ENCODE peak calls at places on chromosomes 11 and 22, in ten cellular contexts. One of them, this sample, is unnamed.

GRCh38 chr22:49372530-49373288 is 455.0 kb downstream of the BRD1 start:
- DNase-seq in PC-9: peak; percentile 5
- DNase-seq in kidney: peak; percentile 48
- DNase-seq in fibroblast of the aortic adventitia: no peak
- DNase-seq in suprapubic skin: peak; percentile 58
- DNase-seq in left ventricle myocardium inferior: no peak
- DNase-seq in H7: peak; percentile 76
- DNase-seq in small intestine: no peak
- DNase-seq in endodermal cell: peak; percentile 91
- DNase-seq in GM12865: no peak
- DNase-seq in this sample: peak; percentile 56

GRCh38 chr11:2518983-2519340 is 74.2 kb downstream of the KCNQ1 start:
- DNase-seq in fibroblast of the aortic adventitia: no peak
- DNase-seq in H7: peak; percentile 52
- DNase-seq in suprapubic skin: peak; percentile 76
- DNase-seq in GM12865: no peak
- DNase-seq in PC-9: no peak
- DNase-seq in small intestine: no peak
- DNase-seq in endodermal cell: peak; percentile 29
- DNase-seq in kidney: peak; percentile 59
- DNase-seq in left ventricle myocardium inferior: peak; percentile 10
- DNase-seq in this sample: no peak

GRCh38 chr11:112881461-112881860 is 79.8 kb upstream of the NCAM1 start:
- DNase-seq in kidney: peak; percentile 88
- DNase-seq in GM12865: no peak
- DNase-seq in endodermal cell: peak; percentile 95
- DNase-seq in H7: peak; percentile 96
- DNase-seq in left ventricle myocardium inferior: peak; percentile 75
- DNase-seq in small intestine: peak; percentile 46
- DNase-seq in PC-9: peak; percentile 1
- DNase-seq in suprapubic skin: no peak
- DNase-seq in fibroblast of the aortic adventitia: peak; percentile 54
- DNase-seq in this sample: peak; percentile 75

GRCh38 chr11:27861706-27862430 is 161.6 kb upstream of the BDNF start:
- DNase-seq in endodermal cell: no peak
- DNase-seq in left ventricle myocardium inferior: no peak
- DNase-seq in kidney: no peak
- DNase-seq in small intestine: no peak
- DNase-seq in PC-9: no peak
- DNase-seq in GM12865: no peak
- DNase-seq in H7: no peak
- DNase-seq in suprapubic skin: no peak
- DNase-seq in fibroblast of the aortic adventitia: peak; percentile 92
- DNase-seq in this sample: no peak

GRCh38 chr11:116773203-116774112 is 671 bp upstream of the BUD13 start:
- DNase-seq in small intestine: peak; percentile 38
- DNase-seq in left ventricle myocardium inferior: no peak
- DNase-seq in suprapubic skin: no peak
- DNase-seq in H7: no peak
- DNase-seq in PC-9: no peak
- DNase-seq in fibroblast of the aortic adventitia: peak; percentile 45
- DNase-seq in kidney: no peak
- DNase-seq in endodermal cell: no peak
- DNase-seq in GM12865: peak; percentile 45
- DNase-seq in this sample: no peak

GRCh38 chr22:17476838-17477237 is 86.5 kb upstream of the SLC25A18 start:
- DNase-seq in small intestine: no peak
- DNase-seq in left ventricle myocardium inferior: no peak
- DNase-seq in H7: no peak
- DNase-seq in kidney: no peak
- DNase-seq in endodermal cell: peak; percentile 32
- DNase-seq in suprapubic skin: no peak
- DNase-seq in PC-9: no peak
- DNase-seq in fibroblast of the aortic adventitia: peak; percentile 5
- DNase-seq in GM12865: no peak
- DNase-seq in this sample: no peak

GRCh38 chr22:38638734-38639133 is 17.5 kb downstream of the FAM227A start:
- DNase-seq in PC-9: no peak
- DNase-seq in small intestine: no peak
- DNase-seq in GM12865: no peak
- DNase-seq in endodermal cell: no peak
- DNase-seq in suprapubic skin: no peak
- DNase-seq in fibroblast of the aortic adventitia: no peak
- DNase-seq in kidney: no peak
- DNase-seq in left ventricle myocardium inferior: no peak
- DNase-seq in H7: no peak
- DNase-seq in this sample: no peak

GRCh38 chr22:35921777-35922176 is 106.8 kb downstream of the RBFOX2 start:
- DNase-seq in endodermal cell: peak; percentile 88
- DNase-seq in suprapubic skin: no peak
- DNase-seq in left ventricle myocardium inferior: no peak
- DNase-seq in H7: peak; percentile 19
- DNase-seq in fibroblast of the aortic adventitia: peak; percentile 90
- DNase-seq in small intestine: peak; percentile 89
- DNase-seq in kidney: no peak
- DNase-seq in GM12865: peak; percentile 74
- DNase-seq in PC-9: peak; percentile 77
- DNase-seq in this sample: peak; percentile 88

GRCh38 chr11:12715941-12716340 is 41.7 kb downstream of the TEAD1 start:
- DNase-seq in suprapubic skin: no peak
- DNase-seq in endodermal cell: peak; percentile 50
- DNase-seq in kidney: peak; percentile 76
- DNase-seq in left ventricle myocardium inferior: no peak
- DNase-seq in fibroblast of the aortic adventitia: no peak
- DNase-seq in GM12865: no peak
- DNase-seq in PC-9: no peak
- DNase-seq in H7: no peak
- DNase-seq in small intestine: no peak
- DNase-seq in this sample: no peak

GRCh38 chr11:106288057-106288456 is 210.6 kb downstream of the AASDHPPT start:
- DNase-seq in H7: no peak
- DNase-seq in left ventricle myocardium inferior: no peak
- DNase-seq in GM12865: no peak
- DNase-seq in endodermal cell: no peak
- DNase-seq in PC-9: no peak
- DNase-seq in suprapubic skin: no peak
- DNase-seq in kidney: no peak
- DNase-seq in fibroblast of the aortic adventitia: no peak
- DNase-seq in small intestine: no peak
- DNase-seq in this sample: no peak

GRCh38 chr22:35498446-35498845 is 42.2 kb upstream of the RASD2 start:
- DNase-seq in PC-9: no peak
- DNase-seq in suprapubic skin: no peak
- DNase-seq in left ventricle myocardium inferior: no peak
- DNase-seq in H7: no peak
- DNase-seq in GM12865: no peak
- DNase-seq in endodermal cell: no peak
- DNase-seq in fibroblast of the aortic adventitia: no peak
- DNase-seq in small intestine: no peak
- DNase-seq in kidney: no peak
- DNase-seq in this sample: no peak

GRCh38 chr11:133265536-133265935 is 266.8 kb downstream of the OPCML start:
- DNase-seq in fibroblast of the aortic adventitia: no peak
- DNase-seq in left ventricle myocardium inferior: no peak
- DNase-seq in small intestine: no peak
- DNase-seq in suprapubic skin: no peak
- DNase-seq in H7: no peak
- DNase-seq in PC-9: no peak
- DNase-seq in GM12865: no peak
- DNase-seq in kidney: no peak
- DNase-seq in endodermal cell: no peak
- DNase-seq in this sample: no peak

GRCh38 chr11:2904153-2905052 is 18.8 kb upstream of the CDKN1C start:
- DNase-seq in H7: no peak
- DNase-seq in fibroblast of the aortic adventitia: peak; percentile 28
- DNase-seq in kidney: no peak
- DNase-seq in small intestine: peak; percentile 94
- DNase-seq in left ventricle myocardium inferior: no peak
- DNase-seq in suprapubic skin: no peak
- DNase-seq in GM12865: no peak
- DNase-seq in PC-9: peak; percentile 57
- DNase-seq in endodermal cell: no peak
- DNase-seq in this sample: no peak

GRCh38 chr11:117837070-117837776 is 12.7 kb upstream of the FXYD2 start:
- DNase-seq in PC-9: no peak
- DNase-seq in endodermal cell: peak; percentile 47
- DNase-seq in suprapubic skin: peak; percentile 67
- DNase-seq in fibroblast of the aortic adventitia: no peak
- DNase-seq in GM12865: no peak
- DNase-seq in small intestine: no peak
- DNase-seq in H7: no peak
- DNase-seq in kidney: peak; percentile 82
- DNase-seq in left ventricle myocardium inferior: no peak
- DNase-seq in this sample: no peak
- H3K4me3 ChIP-seq in PC-9: no peak overlapping the region
- H3K4me3 ChIP-seq in endodermal cell: no peak overlapping the region
- H3K4me3 ChIP-seq in suprapubic skin: no peak overlapping the region
- H3K4me3 ChIP-seq in fibroblast of the aortic adventitia: no peak overlapping the region
- H3K4me3 ChIP-seq in GM12865: no peak overlapping the region
- H3K4me3 ChIP-seq in small intestine: no peak overlapping the region
- H3K4me3 ChIP-seq in H7: no peak overlapping the region
- H3K4me3 ChIP-seq in kidney: peak overlapping the region; percentile 36
- H3K4me3 ChIP-seq in left ventricle myocardium inferior: no peak overlapping the region
- H3K4me3 ChIP-seq in this sample: no peak overlapping the region

GRCh38 chr11:46296520-46297448 is 19.3 kb downstream of the CREB3L1 start:
- DNase-seq in left ventricle myocardium inferior: peak; percentile 57
- DNase-seq in H7: peak; percentile 96
- DNase-seq in GM12865: no peak
- DNase-seq in PC-9: peak; percentile 78
- DNase-seq in small intestine: no peak
- DNase-seq in fibroblast of the aortic adventitia: peak; percentile 97
- DNase-seq in suprapubic skin: no peak
- DNase-seq in endodermal cell: peak; percentile 99
- DNase-seq in kidney: peak; percentile 68
- DNase-seq in this sample: no peak
- H3K4me3 ChIP-seq in left ventricle myocardium inferior: peak overlapping the region; percentile 66
- H3K4me3 ChIP-seq in H7: peak overlapping the region; percentile 64
- H3K4me3 ChIP-seq in GM12865: no peak overlapping the region
- H3K4me3 ChIP-seq in PC-9: no peak overlapping the region
- H3K4me3 ChIP-seq in small intestine: no peak overlapping the region
- H3K4me3 ChIP-seq in fibroblast of the aortic adventitia: peak overlapping the region; percentile 66
- H3K4me3 ChIP-seq in suprapubic skin: peak overlapping the region; percentile 49
- H3K4me3 ChIP-seq in endodermal cell: no peak overlapping the region
- H3K4me3 ChIP-seq in kidney: no peak overlapping the region
- H3K4me3 ChIP-seq in this sample: peak overlapping the region; percentile 52

DNA sequence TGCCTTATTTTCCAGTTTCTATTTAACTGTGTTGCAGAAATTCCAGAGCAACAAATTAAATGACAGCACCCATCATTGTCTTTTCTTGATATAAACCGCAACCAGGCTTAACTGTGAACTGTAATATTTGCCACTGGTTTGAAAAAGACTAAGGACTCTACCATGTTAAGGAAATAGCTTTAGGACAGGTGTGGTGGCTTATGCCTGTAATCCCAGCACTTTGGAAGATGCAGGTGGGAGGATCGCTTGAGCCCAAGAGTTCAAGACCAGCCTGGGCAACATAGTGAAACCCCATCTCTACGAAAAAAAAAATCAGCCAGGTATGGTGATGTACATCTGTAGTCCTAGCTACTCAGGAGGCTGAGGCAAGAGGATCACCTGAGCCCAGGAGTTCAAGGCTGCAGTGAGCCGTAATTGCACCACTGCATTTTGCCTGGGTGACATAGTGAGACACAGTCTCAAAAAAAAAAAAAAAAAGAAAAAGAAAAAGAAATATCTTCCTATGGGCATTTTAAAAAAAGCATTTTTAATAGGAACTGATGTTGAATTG is 28.8 kb downstream of the HIRA start:
- DNase-seq in small intestine: no peak
- DNase-seq in suprapubic skin: no peak
- DNase-seq in GM12865: no peak
- DNase-seq in left ventricle myocardium inferior: no peak
- DNase-seq in PC-9: no peak
- DNase-seq in H7: no peak
- DNase-seq in kidney: no peak
- DNase-seq in endodermal cell: no peak
- DNase-seq in fibroblast of the aortic adventitia: no peak
- DNase-seq in this sample: no peak
- H3K4me3 ChIP-seq in small intestine: no peak overlapping the region
- H3K4me3 ChIP-seq in suprapubic skin: no peak overlapping the region
- H3K4me3 ChIP-seq in GM12865: no peak overlapping the region
- H3K4me3 ChIP-seq in left ventricle myocardium inferior: no peak overlapping the region
- H3K4me3 ChIP-seq in PC-9: no peak overlapping the region
- H3K4me3 ChIP-seq in H7: no peak overlapping the region
- H3K4me3 ChIP-seq in kidney: no peak overlapping the region
- H3K4me3 ChIP-seq in endodermal cell: no peak overlapping the region
- H3K4me3 ChIP-seq in fibroblast of the aortic adventitia: no peak overlapping the region
- H3K4me3 ChIP-seq in this sample: no peak overlapping the region

GRCh38 chr22:42202669-42203068 is 67.8 kb downstream of the TCF20 start:
- DNase-seq in small intestine: peak; percentile 18
- DNase-seq in PC-9: no peak
- DNase-seq in kidney: no peak
- DNase-seq in suprapubic skin: no peak
- DNase-seq in GM12865: no peak
- DNase-seq in fibroblast of the aortic adventitia: no peak
- DNase-seq in left ventricle myocardium inferior: no peak
- DNase-seq in endodermal cell: peak; percentile 28
- DNase-seq in H7: no peak
- DNase-seq in this sample: no peak

GRCh38 chr22:42203609-42204008 is 66.8 kb downstream of the TCF20 start:
- DNase-seq in kidney: no peak
- DNase-seq in PC-9: no peak
- DNase-seq in GM12865: no peak
- DNase-seq in H7: peak; percentile 55
- DNase-seq in small intestine: no peak
- DNase-seq in endodermal cell: peak; percentile 48
- DNase-seq in left ventricle myocardium inferior: no peak
- DNase-seq in suprapubic skin: no peak
- DNase-seq in fibroblast of the aortic adventitia: no peak
- DNase-seq in this sample: no peak

GRCh38 chr22:42208362-42208761 is 62.1 kb downstream of the TCF20 start:
- DNase-seq in small intestine: no peak
- DNase-seq in suprapubic skin: no peak
- DNase-seq in endodermal cell: no peak
- DNase-seq in GM12865: no peak
- DNase-seq in kidney: no peak
- DNase-seq in H7: no peak
- DNase-seq in left ventricle myocardium inferior: no peak
- DNase-seq in fibroblast of the aortic adventitia: no peak
- DNase-seq in PC-9: no peak
- DNase-seq in this sample: no peak

GRCh38 chr22:42202048-42202447 is 68.4 kb downstream of the TCF20 start:
- DNase-seq in kidney: no peak
- DNase-seq in fibroblast of the aortic adventitia: no peak
- DNase-seq in PC-9: no peak
- DNase-seq in GM12865: no peak
- DNase-seq in left ventricle myocardium inferior: no peak
- DNase-seq in endodermal cell: no peak
- DNase-seq in small intestine: no peak
- DNase-seq in suprapubic skin: no peak
- DNase-seq in H7: no peak
- DNase-seq in this sample: no peak

DNA sequence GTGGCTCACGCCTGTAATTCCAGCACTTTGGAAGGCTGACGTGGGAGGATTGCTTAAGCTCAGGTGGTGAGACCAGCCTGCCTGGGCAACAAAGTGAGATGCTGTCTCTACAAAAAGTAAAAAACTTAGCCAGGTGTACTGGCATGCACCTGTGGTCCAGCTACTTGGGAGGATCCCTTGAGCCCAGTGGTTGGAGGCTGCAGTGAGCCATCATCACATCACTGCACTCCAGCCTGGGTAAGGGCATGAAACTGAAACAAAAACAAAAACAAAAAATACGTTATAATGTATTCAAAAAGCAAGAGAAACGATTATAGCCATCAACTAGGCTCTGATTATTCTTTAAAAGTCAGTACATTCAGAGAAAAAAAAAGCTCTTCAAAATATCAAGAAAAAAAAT is 62.5 kb downstream of the TCF20 start:
- DNase-seq in GM12865: no peak
- DNase-seq in fibroblast of the aortic adventitia: no peak
- DNase-seq in PC-9: no peak
- DNase-seq in suprapubic skin: no peak
- DNase-seq in kidney: no peak
- DNase-seq in H7: no peak
- DNase-seq in left ventricle myocardium inferior: no peak
- DNase-seq in small intestine: no peak
- DNase-seq in endodermal cell: no peak
- DNase-seq in this sample: no peak
- H3K4me3 ChIP-seq in GM12865: no peak overlapping the region
- H3K4me3 ChIP-seq in fibroblast of the aortic adventitia: no peak overlapping the region
- H3K4me3 ChIP-seq in PC-9: no peak overlapping the region
- H3K4me3 ChIP-seq in suprapubic skin: no peak overlapping the region
- H3K4me3 ChIP-seq in kidney: no peak overlapping the region
- H3K4me3 ChIP-seq in H7: no peak overlapping the region
- H3K4me3 ChIP-seq in left ventricle myocardium inferior: no peak overlapping the region
- H3K4me3 ChIP-seq in small intestine: no peak overlapping the region
- H3K4me3 ChIP-seq in endodermal cell: no peak overlapping the region
- H3K4me3 ChIP-seq in this sample: no peak overlapping the region

This sample was measured in ascending aorta.